ENCODE peak calls at places on chromosomes 3 and 15, in seven cellular contexts. V is IMR-90, C is pancreas, T is choroid plexus epithelial cell, P is cardiac fibroblast, B is foreskin fibroblast, J is AG04450. W is an unnamed sample.

GRCh38 chr15:25455244-25455643 is 16.4 kb upstream of the UBE3A start:
- DNase-seq in V (no peak), C (no peak), T (no peak), P (no peak), B (no peak), J (no peak), W (no peak)

GRCh38 chr3:138681463-138682215 is 73.1 kb downstream of the FAIM start:
- DNase-seq in V (no peak), C (no peak), T (no peak), P (no peak), B (no peak), J (no peak), W (no peak)

GRCh38 chr3:28761380-28761779 is 412.8 kb upstream of the AZI2 start:
- DNase-seq in V (no peak), C (no peak), T (no peak), P (no peak), B (no peak), J (no peak), W (no peak)

GRCh38 chr15:95468820-95469219 is 861.7 kb upstream of the NR2F2 start:
- DNase-seq in V (no peak), C (no peak), T (no peak), P (no peak), B (no peak), J (no peak), W (no peak)

GRCh38 chr3:187914231-187914630 is 169.0 kb upstream of the BCL6 start:
- DNase-seq in V (no peak), C (no peak), T (no peak), P (no peak), B (no peak), J (no peak), W (no peak)

GRCh38 chr15:75178171-75178937 is 23.3 kb upstream of the C15orf39 start:
- DNase-seq in V (no peak), C (peak), T (peak), P (no peak), B (no peak), J (no peak), W (no peak)

GRCh38 chr15:84659904-84660781 is 2.1 kb upstream of the NMB start:
- DNase-seq in V (no peak), C (no peak), T (no peak), P (no peak), B (no peak), J (no peak), W (no peak)

GRCh38 chr3:183247190-183247589 is 5.9 kb upstream of the B3GNT5 start:
- DNase-seq in V (no peak), C (no peak), T (peak), P (no peak), B (peak), J (no peak), W (no peak)

GRCh38 chr3:16890605-16891333 is 6.0 kb downstream of the PLCL2 start:
- DNase-seq in V (peak), C (no peak), T (peak), P (peak), B (no peak), J (no peak), W (peak)

GRCh38 chr15:90063733-90064247 is 38.5 kb downstream of the IDH2 start:
- DNase-seq in V (no peak), C (no peak), T (no peak), P (no peak), B (no peak), J (no peak), W (no peak)

GRCh38 chr3:139204756-139205155 is 139.1 kb upstream of the MRPS22 start:
- DNase-seq in V (peak), C (no peak), T (peak), P (peak), B (peak), J (no peak), W (no peak)

GRCh38 chr3:57281710-57282109 is 10.8 kb downstream of the ASB14 start:
- DNase-seq in V (peak), C (no peak), T (no peak), P (peak), B (peak), J (no peak), W (peak)

GRCh38 chr3:39605837-39606236 is 138.4 kb downstream of the MOBP start:
- DNase-seq in V (no peak), C (no peak), T (no peak), P (no peak), B (no peak), J (no peak), W (no peak)

GRCh38 chr3:71245052-71245488 is 338.5 kb downstream of the FOXP1 start:
- DNase-seq in V (peak), C (no peak), T (peak), P (peak), B (peak), J (peak), W (peak)

GRCh38 chr3:178205750-178206149 is 330.5 kb upstream of the KCNMB2 start:
- DNase-seq in V (peak), C (no peak), T (peak), P (no peak), B (peak), J (peak), W (no peak)

GRCh38 chr15:76953913-76954312 is 22.4 kb downstream of the RCN2 start:
- DNase-seq in V (no peak), C (no peak), T (no peak), P (no peak), B (no peak), J (no peak), W (no peak)

GRCh38 chr15:52076889-52077781 is 35.4 kb downstream of the BCL2L10 start:
- DNase-seq in V (peak), C (no peak), T (peak), P (peak), B (peak), J (no peak), W (peak)

GRCh38 chr3:156483961-156484787 is 70.7 kb downstream of the SSR3 start:
- DNase-seq in V (peak), C (no peak), T (peak), P (peak), B (peak), J (no peak), W (peak)

GRCh38 chr3:143135150-143135549 is 15.6 kb downstream of the CHST2 start:
- DNase-seq in V (peak), C (no peak), T (peak), P (peak), B (peak), J (peak), W (peak)

GRCh38 chr3:1852950-1853349 is 245.7 kb upstream of the CNTN4 start:
- DNase-seq in V (no peak), C (no peak), T (no peak), P (no peak), B (no peak), J (no peak), W (no peak)

GRCh38 chr15:70512772-70513362 is 250.5 kb downstream of the UACA start:
- DNase-seq in V (peak), C (no peak), T (peak), P (peak), B (no peak), J (no peak), W (peak)

DNA sequence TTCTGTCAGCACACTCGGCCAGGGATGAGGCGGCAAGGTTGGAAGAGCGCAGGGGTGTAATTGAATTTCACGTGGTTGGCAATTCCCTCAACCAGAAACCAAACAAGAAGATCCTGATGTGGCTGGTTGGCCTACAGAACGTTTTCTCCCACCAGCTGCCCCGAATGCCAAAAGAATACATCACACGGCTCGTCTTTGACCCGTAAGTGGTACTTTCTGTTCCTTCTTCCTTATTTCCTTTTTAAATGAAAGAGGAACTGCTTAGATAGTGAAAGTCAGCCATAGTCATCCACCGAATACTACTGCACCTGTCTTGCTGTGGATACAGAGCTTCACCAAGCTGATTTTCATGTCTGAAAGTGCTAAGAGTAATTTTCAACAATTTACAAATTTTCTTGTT is 60.1 kb downstream of the SGO1 start:
- DNase-seq in V (no peak), C (no peak), T (no peak), P (no peak), B (peak), J (no peak), W (no peak)
- H3K4me3 ChIP-seq in V (no peak), C (no peak), T (no peak), P (no peak), B (no peak), J (no peak), W (no peak)

GRCh38 chr3:186824430-186825139 is 17.9 kb upstream of the ADIPOQ start:
- DNase-seq in V (no peak), C (no peak), T (no peak), P (no peak), B (no peak), J (no peak), W (no peak)

GRCh38 chr3:186823391-186823790 is 17.1 kb upstream of the RFC4 start:
- DNase-seq in V (peak), C (no peak), T (peak), P (peak), B (peak), J (no peak), W (no peak)

GRCh38 chr3:186818956-186819355 is 12.7 kb upstream of the RFC4 start:
- DNase-seq in V (no peak), C (no peak), T (no peak), P (no peak), B (no peak), J (no peak), W (no peak)

GRCh38 chr3:186825294-186825821 is 17.2 kb upstream of the ADIPOQ start:
- DNase-seq in V (peak), C (no peak), T (peak), P (peak), B (peak), J (peak), W (peak)

GRCh38 chr3:186821429-186822367 is 15.4 kb upstream of the RFC4 start:
- DNase-seq in V (peak), C (no peak), T (peak), P (peak), B (peak), J (no peak), W (peak)
- H3K4me3 ChIP-seq in V (peak), C (no peak), T (peak), P (peak), B (peak), J (peak), W (peak)

GRCh38 chr3:99900248-99900647 is 82.6 kb downstream of the CMSS1 start:
- DNase-seq in V (no peak), C (no peak), T (no peak), P (no peak), B (no peak), J (no peak), W (no peak)

GRCh38 chr3:99902091-99902490 is 84.4 kb downstream of the CMSS1 start:
- DNase-seq in V (peak), C (no peak), T (peak), P (peak), B (no peak), J (no peak), W (peak)

GRCh38 chr3:99903844-99904243 is 86.2 kb downstream of the CMSS1 start:
- DNase-seq in V (peak), C (no peak), T (peak), P (no peak), B (peak), J (no peak), W (no peak)

GRCh38 chr3:99899603-99900002 is 81.9 kb downstream of the CMSS1 start:
- DNase-seq in V (no peak), C (no peak), T (no peak), P (no peak), B (no peak), J (no peak), W (no peak)

DNA sequence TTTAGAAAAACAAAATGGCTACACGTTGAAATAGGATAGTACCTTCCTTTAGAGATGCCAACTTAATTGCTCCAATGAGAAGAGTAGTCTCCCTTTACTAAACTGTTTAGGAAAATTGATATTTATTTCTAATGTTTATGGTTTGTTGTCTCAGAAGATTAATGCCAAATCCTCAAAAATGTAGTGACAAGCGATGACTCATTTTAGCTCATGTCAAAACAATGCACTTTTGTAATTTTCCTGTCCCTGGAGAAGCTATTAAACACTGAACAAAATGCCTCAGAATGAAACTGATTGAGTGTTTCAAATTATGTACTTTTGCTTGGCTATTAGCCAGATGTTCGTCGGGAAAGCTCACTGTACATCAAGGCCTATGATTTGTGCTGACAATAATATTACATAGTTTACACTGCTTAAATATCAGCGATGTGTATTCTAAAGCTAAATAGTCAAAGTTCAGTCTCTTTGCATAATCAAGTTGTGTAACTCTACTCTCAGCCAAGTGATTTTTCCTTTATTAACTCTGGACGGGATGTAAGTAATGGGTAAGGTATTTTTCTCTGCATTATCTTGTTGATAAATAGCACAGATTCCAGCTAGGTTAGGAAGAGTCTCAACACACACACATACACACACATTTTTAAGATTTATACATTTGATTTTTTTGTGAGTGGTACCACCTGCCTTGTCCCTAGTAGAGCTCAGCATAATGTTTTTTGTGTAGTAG is 83.7 kb downstream of the CMSS1 start:
- DNase-seq in V (peak), C (no peak), T (peak), P (peak), B (peak), J (peak), W (peak)
- H3K4me3 ChIP-seq in V (peak), C (no peak), T (no peak), P (peak), B (no peak), J (no peak), W (no peak)

DNA sequence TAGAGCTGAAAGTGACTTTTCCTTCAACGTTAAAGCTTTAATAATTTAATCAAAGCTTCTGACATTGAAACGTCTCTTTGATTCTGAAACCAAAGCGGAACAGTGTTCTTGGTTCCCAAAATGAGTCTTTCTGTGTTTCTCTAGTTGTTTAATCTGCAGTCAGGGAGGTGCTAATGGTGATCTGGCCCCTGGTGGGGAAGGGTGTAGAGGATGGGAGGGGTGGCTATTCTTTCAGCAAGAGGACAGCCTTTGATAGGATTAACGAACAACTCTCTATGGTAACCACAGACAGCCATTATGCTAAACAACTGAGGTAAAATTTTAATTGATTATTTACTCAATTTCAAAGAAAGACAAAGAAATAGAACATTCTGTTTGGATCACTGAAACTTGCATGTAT is 79.9 kb upstream of the CADPS start:
- DNase-seq in V (no peak), C (no peak), T (no peak), P (no peak), B (no peak), J (no peak), W (no peak)
- H3K4me3 ChIP-seq in V (no peak), C (no peak), T (no peak), P (no peak), B (no peak), J (no peak), W (no peak)

GRCh38 chr3:11455977-11456376 is 183.8 kb downstream of the ATG7 start:
- DNase-seq in V (peak), C (no peak), T (peak), P (peak), B (peak), J (no peak), W (peak)
- H3K4me3 ChIP-seq in V (no peak), C (no peak), T (no peak), P (no peak), B (no peak), J (no peak), W (no peak)

DNA sequence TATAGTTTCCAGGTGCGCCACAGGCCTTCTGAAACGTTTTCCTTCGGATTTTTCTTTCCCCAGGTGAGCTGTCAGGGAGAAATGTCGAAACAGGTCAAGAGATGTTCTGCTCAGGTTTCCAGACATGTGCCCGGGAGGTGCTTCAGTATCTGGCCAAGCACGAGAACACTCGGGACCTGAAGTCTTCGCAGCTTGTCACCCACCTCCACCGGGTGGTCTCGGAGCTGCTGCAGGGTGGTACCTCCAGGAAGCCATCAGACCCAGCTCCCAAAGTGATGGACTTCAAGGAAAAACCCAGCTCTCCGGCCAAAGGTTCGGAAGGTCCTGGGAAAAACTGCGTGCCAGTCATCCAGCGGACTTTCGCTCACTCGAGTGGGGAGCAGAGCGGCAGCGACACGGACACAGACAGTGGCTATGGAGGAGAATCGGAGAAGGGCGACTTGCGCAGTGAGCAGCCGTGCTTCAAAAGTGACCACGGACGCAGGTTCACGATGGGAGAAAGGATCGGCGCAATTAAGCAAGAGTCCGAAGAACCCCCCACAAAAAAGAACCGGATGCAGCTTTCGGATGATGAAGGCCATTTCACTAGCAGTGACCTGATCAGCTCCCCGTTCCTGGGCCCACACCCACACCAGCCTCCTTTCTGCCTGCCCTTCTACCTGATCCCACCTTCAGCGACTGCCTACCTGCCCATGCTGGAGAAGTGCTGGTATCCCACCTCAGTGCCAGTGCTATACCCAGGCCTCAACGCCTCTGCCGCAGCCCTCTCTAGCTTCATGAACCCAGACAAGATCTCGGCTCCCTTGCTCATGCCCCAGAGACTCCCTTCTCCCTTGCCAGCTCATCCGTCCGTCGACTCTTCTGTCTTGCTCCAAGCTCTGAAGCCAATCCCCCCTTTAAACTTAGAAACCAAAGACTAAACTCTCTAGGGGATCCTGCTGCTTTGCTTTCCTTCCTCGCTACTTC is 3.8 kb downstream of the BHLHE40 start:
- DNase-seq in V (peak), C (peak), T (peak), P (peak), B (no peak), J (no peak), W (peak)
- H3K4me3 ChIP-seq in V (peak), C (peak), T (peak), P (peak), B (peak), J (peak), W (peak)